ENCODE peak calls at places on chromosome 7, in eight cellular contexts. D is spleen, P is A549, X is heart right ventricle, Q is endodermal cell, E is GM12878, I is IMR-90, V is upper lobe of right lung. Y is an unnamed sample. For H3K4me1, the result is how much of the 10 kb centered on the place peaks cover.

GRCh38 chr7:16684935-16685334 is 39.0 kb downstream of the BZW2 start:
- DNase-seq in D (no peak), P (no peak), X (no peak), Q (no peak), E (no peak), I (no peak), V (no peak), Y (no peak)

GRCh38 chr7:2006921-2007381 is 225.8 kb downstream of the MAD1L1 start:
- DNase-seq in D (peak), P (no peak), X (no peak), Q (peak), E (no peak), I (no peak), V (peak), Y (no peak)

GRCh38 chr7:28192786-28193581 is 12.4 kb upstream of the JAZF1 start:
- DNase-seq in D (no peak), P (no peak), X (no peak), Q (no peak), E (no peak), I (peak), V (no peak), Y (no peak)

GRCh38 chr7:13181221-13181620 is 493.8 kb downstream of the ARL4A start:
- DNase-seq in D (no peak), P (peak), X (no peak), Q (no peak), E (no peak), I (peak), V (no peak), Y (no peak)

GRCh38 chr7:112495820-112496462 is 15.2 kb downstream of the LSMEM1 start:
- DNase-seq in D (no peak), P (peak), X (peak), Q (peak), E (no peak), I (peak), V (no peak), Y (no peak)

GRCh38 chr7:44050915-44051560 is 6.5 kb downstream of the DBNL start:
- DNase-seq in D (peak), P (no peak), X (no peak), Q (peak), E (no peak), I (no peak), V (peak), Y (no peak)

GRCh38 chr7:26398436-26399308 is 107.0 kb downstream of the SNX10 start:
- DNase-seq in D (peak), P (peak), X (peak), Q (peak), E (peak), I (peak), V (peak), Y (peak)

GRCh38 chr7:121384159-121384745 is 11.9 kb downstream of the FAM3C start:
- DNase-seq in D (no peak), P (no peak), X (no peak), Q (no peak), E (no peak), I (no peak), V (no peak), Y (no peak)

GRCh38 chr7:87628780-87629569 is 777 bp downstream of the RUNDC3B start:
- DNase-seq in D (peak), P (peak), X (peak), Q (peak), E (no peak), I (no peak), V (peak), Y (peak)

GRCh38 chr7:151506901-151507382 is 12.8 kb downstream of the RHEB start:
- DNase-seq in D (no peak), P (peak), X (no peak), Q (no peak), E (no peak), I (no peak), V (no peak), Y (peak)
- TF ChIP-seq CTCF in D (no peak), P (no peak), X (no peak), Q (peak), E (no peak), I (no peak), V (no peak), Y (peak)

GRCh38 chr7:84506151-84506550 is 311.6 kb upstream of the SEMA3A start:
- DNase-seq in D (no peak), P (no peak), X (no peak), Q (no peak), E (no peak), I (peak), V (no peak), Y (peak)
- H3K27ac ChIP-seq in D (no peak), P (no peak), X (no peak), Q (no peak), E (no peak), I (no peak), V (no peak), Y (no peak)

DNA sequence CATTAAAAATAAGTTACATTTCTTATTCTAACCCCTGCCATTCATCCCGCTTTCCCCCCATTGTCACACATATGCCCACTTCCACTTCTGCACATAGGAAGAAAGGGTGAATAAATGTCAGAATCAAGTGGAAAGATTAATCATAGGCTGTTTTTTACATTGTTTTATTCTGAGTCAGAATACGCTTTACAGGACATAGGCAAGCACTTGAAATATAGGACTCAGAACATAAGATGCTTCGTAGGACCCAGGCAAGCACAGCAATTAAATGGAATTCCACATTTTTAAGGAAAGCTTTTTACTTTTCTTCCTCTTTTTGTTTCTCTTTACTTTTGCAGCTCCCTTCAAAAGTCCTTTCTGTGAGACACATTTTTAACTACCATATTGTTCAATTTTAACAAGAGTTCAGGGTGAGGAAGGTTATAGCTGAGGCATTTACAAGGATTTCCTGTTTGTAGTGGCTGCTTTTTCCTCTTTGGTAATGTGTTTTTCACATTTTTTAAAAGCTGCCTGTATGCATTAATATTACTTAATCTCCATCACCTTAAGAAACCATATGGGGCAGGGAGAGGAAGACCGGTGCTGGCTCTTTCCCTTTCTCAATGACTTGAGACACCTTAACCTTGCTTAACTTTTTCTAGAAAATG is 130.0 kb downstream of the TES start:
- DNase-seq in D (no peak), P (no peak), X (no peak), Q (no peak), E (no peak), I (no peak), V (no peak), Y (no peak)
- H3K4me1 ChIP-seq in D (under half), P (under half), X (under half), Q (under half), E (under half), I (under half), V (under half), Y (under half)

GRCh38 chr7:40704172-40704571 is 569.4 kb downstream of the SUGCT start:
- DNase-seq in D (no peak), P (no peak), X (no peak), Q (no peak), E (no peak), I (no peak), V (no peak), Y (no peak)
- TF ChIP-seq CTCF in D (no peak), P (no peak), X (no peak), Q (peak), E (no peak), I (no peak), V (no peak), Y (no peak)

Y was measured in foreskin keratinocyte.